ENCODE peak calls at places on chromosomes 11 and 22, in six cellular contexts. L is stimulated activated effector memory CD8-positive, alpha-beta T cell treated with anti-CD3 and anti-CD28 coated beads, Interleukin-12 subunit alpha, Interleukin-12 subunit beta, amount 100 ng/mL, for 72 hours; M is DMS79; S is WERI-Rb-1; T is mesendoderm; I is KBM-7. O is an unnamed sample.

GRCh38 chr11:128759597-128759996 is 65.7 kb downstream of the FLI1 start:
- DNase-seq in S (no peak), M (no peak), L (no peak), I (no peak), T (peak), O (no peak)

GRCh38 chr11:68168694-68169093 is 44.4 kb downstream of the KMT5B start:
- DNase-seq in M (no peak), T (no peak), I (no peak), S (no peak), L (no peak), O (no peak)

GRCh38 chr11:71385091-71385490 is 63.1 kb downstream of the DHCR7 start:
- DNase-seq in T (no peak), L (no peak), S (no peak), M (no peak), I (no peak), O (no peak)

GRCh38 chr11:117786099-117786870 is 10.7 kb downstream of the DSCAML1 start:
- DNase-seq in L (no peak), I (no peak), M (no peak), T (no peak), S (no peak), O (no peak)

GRCh38 chr11:88175004-88175706 is at the start of gene RAB38:
- DNase-seq in L (peak), T (peak), S (peak), I (peak), M (no peak), O (no peak)

GRCh38 chr11:45927332-45927683 is 4.9 kb downstream of the LARGE2 start:
- DNase-seq in S (no peak), M (no peak), L (peak), I (no peak), T (no peak), O (no peak)

GRCh38 chr22:49324527-49325491 is 502.9 kb downstream of the BRD1 start:
- DNase-seq in L (peak), T (no peak), I (no peak), S (no peak), M (no peak), O (no peak)

GRCh38 chr11:12441081-12441801 is 63.9 kb downstream of the PARVA start:
- DNase-seq in M (no peak), I (no peak), S (peak), L (no peak), T (no peak), O (no peak)

GRCh38 chr11:19430346-19431058 is 189.8 kb upstream of the E2F8 start:
- DNase-seq in S (no peak), I (no peak), L (no peak), M (peak), T (no peak), O (no peak)